ENCODE peak calls at places on chromosomes 1 and 21, in ten cellular contexts. Y is lung microvascular endothelial cell; E is GM12878; Q is fibroblast of mammary gland; S is tibial artery; K is skeletal muscle cell; W is NCI-H1105 treated with DMSO at 0.1 percent for 48 hours; B is stimulated activated CD4-positive, alpha-beta T cell treated with anti-CD3 and anti-CD28 coated beads, TNF-alpha, amount 100 ng/mL, for 4 hours; N is esophagus muscularis mucosa; R is left cardiac atrium. D is an unnamed sample.

GRCh38 chr1:205301220-205301821 is 20.2 kb downstream of the NUAK2 start:
- DNase-seq in Y (peak), E (no peak), Q (peak), S (no peak), K (peak), W (peak), B (no peak), N (no peak), R (peak), D (peak)

GRCh38 chr1:163104405-163105099 is 35.4 kb downstream of the RGS4 start:
- DNase-seq in Y (no peak), E (no peak), Q (no peak), S (no peak), K (no peak), W (no peak), B (no peak), N (no peak), R (no peak), D (no peak)

GRCh38 chr1:211589782-211590721 is 11.1 kb upstream of the SLC30A1 start:
- DNase-seq in Y (no peak), E (no peak), Q (peak), S (peak), K (no peak), W (no peak), B (no peak), N (peak), R (peak), D (no peak)

GRCh38 chr1:26412180-26412840 is 1.7 kb downstream of the LIN28A start:
- DNase-seq in Y (no peak), E (no peak), Q (no peak), S (no peak), K (no peak), W (no peak), B (no peak), N (no peak), R (no peak), D (no peak)

GRCh38 chr1:36166938-36167910 is 11.3 kb downstream of the MAP7D1 start:
- DNase-seq in Y (no peak), E (no peak), Q (peak), S (no peak), K (no peak), W (no peak), B (no peak), N (no peak), R (no peak), D (no peak)

GRCh38 chr1:55203064-55203463 is 12.1 kb downstream of the USP24 start:
- DNase-seq in Y (peak), E (no peak), Q (no peak), S (no peak), K (no peak), W (no peak), B (no peak), N (no peak), R (no peak), D (no peak)

GRCh38 chr1:24415910-24416665 is 486 bp downstream of the NIPAL3 start:
- DNase-seq in Y (peak), E (no peak), Q (no peak), S (no peak), K (no peak), W (peak), B (no peak), N (no peak), R (no peak), D (no peak)

GRCh38 chr1:66418021-66418420 is 115.9 kb upstream of the SGIP1 start:
- DNase-seq in Y (no peak), E (no peak), Q (no peak), S (no peak), K (no peak), W (no peak), B (no peak), N (no peak), R (no peak), D (no peak)

GRCh38 chr1:20215716-20216115 is 29.4 kb upstream of the PLA2G2C start:
- DNase-seq in Y (no peak), E (no peak), Q (no peak), S (no peak), K (no peak), W (no peak), B (no peak), N (no peak), R (no peak), D (no peak)

GRCh38 chr1:233061265-233061664 is 110.9 kb downstream of the NTPCR start:
- DNase-seq in Y (peak), E (no peak), Q (no peak), S (no peak), K (no peak), W (no peak), B (no peak), N (no peak), R (no peak), D (no peak)

GRCh38 chr1:199205740-199206139 is 566.9 kb downstream of the PTPRC start:
- DNase-seq in Y (peak), E (no peak), Q (no peak), S (no peak), K (no peak), W (peak), B (no peak), N (no peak), R (no peak), D (no peak)

GRCh38 chr1:58325797-58326196 is 220.7 kb downstream of the OMA1 start:
- DNase-seq in Y (no peak), E (no peak), Q (no peak), S (no peak), K (no peak), W (no peak), B (no peak), N (no peak), R (no peak), D (no peak)

GRCh38 chr1:1664941-1665814 is 6.4 kb upstream of the CDK11B start:
- DNase-seq in Y (no peak), E (no peak), Q (no peak), S (no peak), K (no peak), W (no peak), B (no peak), N (no peak), R (no peak), D (no peak)

GRCh38 chr1:8396912-8397406 is 79.0 kb downstream of the SLC45A1 start:
- DNase-seq in Y (peak), E (peak), Q (peak), S (peak), K (peak), W (no peak), B (no peak), N (no peak), R (peak), D (no peak)

GRCh38 chr1:2179283-2180013 is 15.1 kb downstream of the FAAP20 start:
- DNase-seq in Y (no peak), E (no peak), Q (no peak), S (no peak), K (no peak), W (no peak), B (no peak), N (no peak), R (no peak), D (no peak)

GRCh38 chr1:209080170-209080781 is 503.2 kb upstream of the CAMK1G start:
- DNase-seq in Y (no peak), E (no peak), Q (no peak), S (no peak), K (no peak), W (no peak), B (no peak), N (no peak), R (no peak), D (no peak)

GRCh38 chr1:17135530-17135929 is 16.3 kb upstream of the PADI2 start:
- DNase-seq in Y (no peak), E (no peak), Q (no peak), S (no peak), K (no peak), W (peak), B (no peak), N (no peak), R (no peak), D (no peak)

GRCh38 chr1:32972814-32973428 is 8.3 kb upstream of the RNF19B start:
- DNase-seq in Y (peak), E (no peak), Q (no peak), S (peak), K (no peak), W (peak), B (no peak), N (no peak), R (peak), D (peak)

GRCh38 chr21:25402134-25402957 is 204.9 kb downstream of the MRPL39 start:
- DNase-seq in Y (no peak), E (no peak), Q (no peak), S (no peak), K (no peak), W (no peak), B (no peak), N (no peak), R (no peak), D (no peak)

GRCh38 chr1:51675177-51675780 is 58.4 kb downstream of the OSBPL9 start:
- DNase-seq in Y (no peak), E (no peak), Q (peak), S (no peak), K (no peak), W (no peak), B (no peak), N (no peak), R (no peak), D (no peak)

GRCh38 chr21:32812035-32812434 is 40.5 kb upstream of the PAXBP1 start:
- DNase-seq in Y (no peak), E (no peak), Q (peak), S (no peak), K (no peak), W (no peak), B (no peak), N (peak), R (peak), D (no peak)

GRCh38 chr1:5975133-5975880 is 16.9 kb downstream of the NPHP4 start:
- DNase-seq in Y (peak), E (no peak), Q (peak), S (no peak), K (no peak), W (peak), B (no peak), N (no peak), R (no peak), D (no peak)

GRCh38 chr1:30328401-30329262 is 394.8 kb downstream of the MATN1 start:
- DNase-seq in Y (no peak), E (no peak), Q (no peak), S (no peak), K (no peak), W (no peak), B (no peak), N (peak), R (no peak), D (no peak)

GRCh38 chr21:34536820-34537219 is 24.8 kb upstream of the KCNE1 start:
- DNase-seq in Y (no peak), E (no peak), Q (no peak), S (no peak), K (no peak), W (no peak), B (no peak), N (no peak), R (no peak), D (no peak)

GRCh38 chr1:62687903-62688686 is at the start of gene DOCK7:
- DNase-seq in Y (peak), E (no peak), Q (peak), S (peak), K (no peak), W (peak), B (peak), N (peak), R (peak), D (peak)

GRCh38 chr1:100452641-100453040 is 85.3 kb upstream of the GPR88 start:
- DNase-seq in Y (peak), E (no peak), Q (no peak), S (no peak), K (no peak), W (no peak), B (no peak), N (no peak), R (no peak), D (no peak)

GRCh38 chr1:243313635-243314536 is 58.0 kb downstream of the SDCCAG8 start:
- DNase-seq in Y (no peak), E (peak), Q (no peak), S (no peak), K (no peak), W (no peak), B (no peak), N (no peak), R (no peak), D (no peak)

GRCh38 chr1:60972841-60973364 is 109.5 kb upstream of the NFIA start:
- DNase-seq in Y (peak), E (no peak), Q (peak), S (no peak), K (peak), W (no peak), B (no peak), N (no peak), R (no peak), D (no peak)

GRCh38 chr1:2788506-2789163 is 12.9 kb downstream of the TTC34 start:
- DNase-seq in Y (no peak), E (no peak), Q (no peak), S (no peak), K (no peak), W (no peak), B (no peak), N (no peak), R (peak), D (no peak)

D was measured in type B pancreatic cell.